ENCODE peak calls at places on chromosomes 7 and 10, in six cellular contexts. Q is DND-41; F is psoas muscle; S is tibial artery; R is fibroblast of lung; J is CD4-positive, alpha-beta memory T cell. A is an unnamed sample. For H3K27me3, the result is how much of the 10 kb centered on the place peaks cover.

GRCh38 chr7:47557317-47557985 is 24.5 kb downstream of the TNS3 start:
- DNase-seq in R (peak), J (no peak), S (no peak), Q (no peak), F (no peak), A (no peak)

GRCh38 chr10:15378569-15378968 is 7.5 kb upstream of the FAM171A1 start:
- DNase-seq in J (no peak), F (no peak), Q (no peak), R (no peak), S (no peak), A (no peak)

GRCh38 chr10:52666931-52667330 is 105.7 kb downstream of the MBL2 start:
- DNase-seq in R (no peak), J (no peak), Q (no peak), F (no peak), S (no peak), A (no peak)

GRCh38 chr10:130957978-130958377 is 353.5 kb downstream of the TCERG1L start:
- DNase-seq in R (no peak), Q (no peak), S (no peak), F (no peak), J (no peak), A (no peak)

GRCh38 chr7:111796671-111797070 is 234.4 kb upstream of the IMMP2L start:
- DNase-seq in R (peak), F (no peak), J (no peak), Q (peak), S (no peak), A (no peak)

GRCh38 chr7:91228927-91229326 is 35.3 kb upstream of the FZD1 start:
- DNase-seq in S (no peak), R (peak), Q (no peak), J (no peak), F (no peak), A (no peak)

GRCh38 chr7:47485640-47486435 is 96.1 kb downstream of the TNS3 start:
- DNase-seq in Q (no peak), R (peak), F (no peak), S (no peak), J (no peak), A (peak)

GRCh38 chr10:103442031-103442461 is 10.1 kb downstream of the CALHM2 start:
- DNase-seq in S (peak), F (peak), J (no peak), R (peak), Q (no peak), A (peak)

GRCh38 chr10:36759111-36759805 is 366.1 kb upstream of the ANKRD30A start:
- DNase-seq in F (no peak), S (no peak), R (peak), J (no peak), Q (no peak), A (no peak)

GRCh38 chr10:11476035-11476434 is 135.4 kb downstream of the USP6NL start:
- DNase-seq in S (no peak), R (no peak), Q (no peak), F (no peak), J (no peak), A (no peak)

GRCh38 chr7:117098457-117098856 is 145.2 kb downstream of the ST7 start:
- DNase-seq in F (no peak), S (no peak), J (no peak), Q (no peak), R (peak), A (no peak)

DNA sequence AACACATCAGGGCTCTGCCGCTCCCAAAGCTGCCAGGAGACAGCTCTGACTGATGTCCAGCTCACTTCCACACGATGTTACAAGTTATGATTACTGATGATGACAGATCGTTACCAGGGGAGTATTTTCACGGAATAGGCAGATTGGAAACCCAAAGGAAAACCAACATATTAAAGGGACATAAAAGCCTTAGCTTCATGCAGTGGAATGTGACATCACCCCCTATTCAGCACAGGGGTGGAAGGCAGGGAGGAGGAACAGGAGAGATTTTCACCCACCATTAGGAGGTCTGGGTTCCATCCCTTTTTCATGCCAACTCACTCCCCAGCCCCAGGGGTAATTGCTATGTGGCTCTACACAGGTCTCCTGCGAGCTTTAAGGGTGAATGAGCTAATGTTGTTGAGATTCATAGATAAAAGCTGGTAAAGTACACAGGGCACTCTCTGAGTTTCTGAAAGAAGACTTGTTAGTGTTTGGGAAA is 81.8 kb downstream of the LYZL1 start:
- DNase-seq in F (no peak), S (no peak), R (no peak), J (no peak), Q (no peak), A (no peak)
- H3K4me3 ChIP-seq in F (no peak), S (peak), R (no peak), J (no peak), Q (no peak), A (no peak)

DNA sequence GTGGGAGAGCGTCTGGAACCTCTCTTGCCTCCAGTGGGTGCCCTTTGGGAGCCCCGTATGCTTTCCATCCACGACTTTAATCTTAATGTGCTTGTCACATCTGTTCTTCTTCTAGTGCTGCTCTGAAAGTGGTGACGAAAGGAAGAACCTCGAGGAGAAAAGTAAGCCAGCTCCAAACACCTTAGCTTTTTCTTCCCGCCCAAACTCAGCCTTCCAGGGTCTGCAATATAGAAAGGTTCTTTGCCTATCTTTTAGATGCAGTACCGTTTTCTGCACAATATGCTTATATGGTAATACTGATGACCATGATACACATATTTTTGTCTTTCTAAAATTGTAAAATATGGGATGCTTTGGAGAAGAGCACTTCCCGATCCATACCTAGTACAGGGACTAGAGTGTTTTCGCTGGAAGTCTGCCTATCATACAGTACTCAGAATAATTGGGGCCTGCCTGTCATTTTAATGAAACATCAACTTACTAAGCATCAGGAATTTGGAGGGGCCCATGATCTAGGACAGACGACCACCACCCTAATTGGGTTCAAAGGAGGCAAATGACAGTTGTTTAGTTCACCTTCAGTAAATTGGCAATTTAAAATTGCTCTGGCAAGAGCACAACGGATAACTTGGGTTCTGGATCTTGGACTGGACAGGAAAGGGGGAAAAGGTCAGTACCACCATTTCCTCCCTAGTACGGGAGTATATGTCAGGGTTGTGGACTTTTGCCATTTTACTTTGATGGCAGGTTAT is 884 bp downstream of the RINT1 start:
- DNase-seq in Q (no peak), J (no peak), R (no peak), F (no peak), S (no peak), A (no peak)
- H3K27ac ChIP-seq in Q (peak), J (peak), R (peak), F (peak), S (peak), A (no peak)

DNA sequence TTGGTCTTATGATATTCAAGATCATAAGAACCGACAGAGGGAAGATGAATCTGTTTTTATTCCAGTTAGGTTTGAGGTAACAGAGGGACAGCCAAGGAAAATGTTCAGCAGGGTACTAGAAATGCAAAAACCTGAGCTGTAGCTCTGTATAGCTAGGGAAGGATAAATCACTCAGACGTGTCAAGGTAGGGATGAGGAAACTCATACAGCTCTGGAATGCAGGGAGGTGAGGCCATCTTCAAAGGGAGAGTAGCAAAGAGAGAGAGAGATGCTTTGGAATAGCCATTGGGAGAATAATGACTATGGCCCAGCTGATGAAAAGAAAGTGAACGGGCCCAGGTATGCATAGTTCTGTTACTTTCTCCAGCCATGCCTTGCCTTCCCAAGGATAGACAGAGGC is 77.8 kb downstream of the PAX2 start:
- DNase-seq in F (no peak), J (no peak), S (no peak), Q (no peak), R (no peak), A (no peak)
- H3K27me3 ChIP-seq in F (half or more), J (under half), S (half or more), Q (under half), R (half or more), A (under half)

GRCh38 chr10:7788640-7789335 is 811 bp downstream of the ATP5F1C start:
- DNase-seq in R (peak), J (no peak), S (no peak), Q (no peak), F (no peak), A (no peak)
- H3K4me3 ChIP-seq in R (peak), J (peak), S (peak), Q (peak), F (peak), A (peak)

DNA sequence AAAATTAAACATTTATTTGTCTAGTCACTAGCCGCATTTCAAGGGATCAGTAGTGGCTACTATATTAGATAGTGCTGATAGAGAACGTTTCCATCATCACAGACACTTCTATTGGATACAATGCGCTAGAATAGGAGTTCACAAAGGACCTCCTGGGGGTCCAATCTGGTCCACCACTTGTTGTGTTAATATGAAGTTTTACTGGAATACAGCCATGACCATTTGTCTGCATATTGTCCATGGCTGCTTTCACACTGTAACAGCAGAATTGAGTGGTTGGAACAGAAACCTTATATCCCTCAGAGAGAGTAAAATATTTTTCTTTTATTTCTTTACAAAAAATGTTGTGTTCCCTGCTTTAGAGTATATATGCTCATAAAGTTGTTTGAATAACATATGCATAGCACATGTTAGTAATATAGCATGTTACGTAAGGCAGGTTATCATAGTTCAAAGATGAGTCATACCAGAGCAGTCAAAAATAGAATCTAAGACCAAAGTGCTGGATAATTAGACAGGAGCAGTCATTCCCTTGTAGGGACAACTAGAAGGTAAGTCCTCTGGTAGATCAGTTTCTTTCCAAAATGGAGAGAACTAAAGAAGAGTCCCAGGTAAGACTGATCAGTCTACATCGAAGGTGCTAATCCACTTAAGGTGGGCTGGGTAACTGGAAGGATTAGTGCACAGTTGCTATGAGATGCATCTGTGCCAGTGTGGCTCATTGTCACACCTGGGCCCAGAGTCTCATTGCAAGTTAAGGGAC is 14.9 kb downstream of the BZW2 start:
- DNase-seq in J (no peak), S (no peak), F (no peak), R (peak), Q (no peak), A (no peak)
- H3K27ac ChIP-seq in J (no peak), S (no peak), F (peak), R (no peak), Q (no peak), A (no peak)

GRCh38 chr7:155483245-155483644 is 25.3 kb downstream of the EN2 start:
- DNase-seq in R (no peak), Q (no peak), F (no peak), J (no peak), S (no peak), A (peak)
- H3K27me3 ChIP-seq in R (under half), Q (under half), F (half or more), J (under half), S (under half), A (under half)

GRCh38 chr7:129055861-129056464 is 1.1 kb upstream of the TNPO3 start:
- DNase-seq in Q (no peak), S (no peak), J (no peak), R (no peak), F (no peak), A (no peak)

GRCh38 chr7:129055294-129055816 is 444 bp upstream of the TNPO3 start:
- DNase-seq in R (no peak), J (no peak), S (no peak), Q (no peak), F (no peak), A (no peak)

GRCh38 chr7:129053938-129054437 is 923 bp downstream of the TNPO3 start:
- DNase-seq in R (peak), Q (no peak), F (no peak), S (no peak), J (no peak), A (no peak)

GRCh38 chr7:129054438-129055293 is at the start of gene TNPO3:
- DNase-seq in R (peak), F (peak), J (peak), Q (peak), S (peak), A (peak)

DNA sequence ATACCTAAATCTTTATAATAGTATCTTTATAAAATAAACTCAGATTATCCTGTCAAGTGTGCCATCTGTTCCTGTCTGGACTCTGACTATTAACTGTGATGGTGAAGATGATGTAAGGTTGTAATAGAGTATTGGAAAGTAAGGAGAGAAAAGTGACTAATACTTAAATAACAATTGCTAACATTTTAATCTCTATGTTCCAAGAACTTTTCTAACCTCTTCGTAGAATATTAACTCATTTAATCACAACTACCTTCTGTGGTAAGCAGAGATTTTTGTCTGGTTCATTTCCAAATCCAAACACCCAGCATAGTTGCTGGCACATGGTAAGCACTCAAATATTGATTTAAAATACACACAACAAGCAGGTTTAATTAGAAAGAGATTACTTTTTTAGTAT is 2.5 kb downstream of the TNPO3 start:
- DNase-seq in F (no peak), R (no peak), Q (no peak), S (no peak), J (no peak), A (no peak)
- H3K4me3 ChIP-seq in F (peak), R (no peak), Q (no peak), S (no peak), J (no peak), A (no peak)

GRCh38 chr7:105799677-105800076 is 76.7 kb downstream of the ATXN7L1 start:
- DNase-seq in S (no peak), Q (no peak), R (no peak), J (no peak), F (no peak), A (no peak)

GRCh38 chr7:105802611-105803520 is 73.5 kb downstream of the ATXN7L1 start:
- DNase-seq in F (no peak), S (no peak), Q (no peak), J (no peak), R (no peak), A (no peak)

GRCh38 chr7:105800442-105800841 is 76.0 kb downstream of the ATXN7L1 start:
- DNase-seq in Q (no peak), J (no peak), S (no peak), R (no peak), F (no peak), A (no peak)

GRCh38 chr7:105799006-105799405 is 77.4 kb downstream of the ATXN7L1 start:
- DNase-seq in Q (no peak), S (no peak), R (no peak), F (no peak), J (no peak), A (no peak)

GRCh38 chr7:105800849-105801534 is 75.4 kb downstream of the ATXN7L1 start:
- DNase-seq in R (no peak), S (no peak), Q (no peak), F (no peak), J (no peak), A (no peak)
- H3K27ac ChIP-seq in R (peak), S (no peak), Q (no peak), F (no peak), J (no peak), A (no peak)

DNA sequence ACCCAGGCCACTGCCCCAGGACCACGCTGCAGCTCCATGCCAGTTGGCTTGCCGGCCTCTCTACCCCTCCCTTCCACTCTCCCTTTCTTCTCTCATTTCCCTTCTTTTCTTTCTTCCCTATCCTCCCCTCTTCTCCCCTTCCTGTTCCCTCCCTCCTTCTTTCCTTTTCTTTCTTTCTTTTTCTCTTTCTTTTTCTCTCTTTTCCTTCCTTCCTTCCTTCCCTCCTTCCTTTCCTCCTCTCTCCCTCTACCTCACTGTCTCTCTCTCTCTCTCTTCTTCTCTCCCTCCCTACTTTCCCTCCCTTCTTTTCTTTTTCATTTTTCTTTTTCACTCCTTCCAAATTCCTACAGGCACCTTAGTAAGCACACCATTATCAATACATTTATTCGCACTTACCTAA is 30.3 kb upstream of the R3HCC1L start:
- DNase-seq in F (no peak), Q (no peak), S (no peak), R (no peak), J (no peak), A (no peak)
- H3K27me3 ChIP-seq in F (under half), Q (under half), S (under half), R (under half), J (under half), A (under half)

GRCh38 chr10:48526846-48527505 is 77.9 kb downstream of the ARHGAP22 start:
- DNase-seq in S (no peak), J (no peak), Q (no peak), F (no peak), R (no peak), A (no peak)
- H3K4me3 ChIP-seq in S (no peak), J (no peak), Q (no peak), F (no peak), R (no peak), A (no peak)

A was measured in aorta.